ENCODE peak calls at places on chromosomes 7 and 10, in seven cellular contexts. P, D, Y, U, N, H and R are unnamed samples.

GRCh38 chr10:69503001-69503895 is 52.0 kb downstream of the TSPAN15 start:
- DNase-seq in P (no peak), D (no peak), Y (no peak), U (no peak), N (no peak), H (no peak), R (no peak)

GRCh38 chr7:47284691-47285246 is 297.1 kb downstream of the TNS3 start:
- DNase-seq in P (no peak), D (no peak), Y (no peak), U (no peak), N (no peak), H (no peak), R (no peak)

GRCh38 chr7:18753972-18754610 is 258.5 kb downstream of the HDAC9 start:
- DNase-seq in P (no peak), D (no peak), Y (no peak), U (no peak), N (no peak), H (no peak), R (no peak)

GRCh38 chr7:94274828-94275227 is 119.9 kb upstream of the COL1A2 start:
- DNase-seq in P (no peak), D (no peak), Y (peak), U (no peak), N (no peak), H (no peak), R (no peak)

GRCh38 chr10:117363027-117363426 is 12.2 kb downstream of the PDZD8 start:
- DNase-seq in P (no peak), D (no peak), Y (no peak), U (no peak), N (no peak), H (no peak), R (no peak)

GRCh38 chr7:132084776-132085388 is 491.4 kb downstream of the PLXNA4 start:
- DNase-seq in P (no peak), D (no peak), Y (no peak), U (no peak), N (no peak), H (no peak), R (no peak)

GRCh38 chr7:85716353-85716752 is 529.5 kb upstream of the SEMA3D start:
- DNase-seq in P (no peak), D (no peak), Y (no peak), U (no peak), N (no peak), H (no peak), R (no peak)

GRCh38 chr7:154868901-154869300 is 134.0 kb downstream of the PAXIP1 start:
- DNase-seq in P (no peak), D (no peak), Y (no peak), U (no peak), N (no peak), H (no peak), R (no peak)

GRCh38 chr7:35605760-35606159 is 89.2 kb downstream of the HERPUD2 start:
- DNase-seq in P (no peak), D (no peak), Y (no peak), U (no peak), N (no peak), H (no peak), R (no peak)

GRCh38 chr10:10830316-10831061 is 187.2 kb upstream of the CELF2 start:
- DNase-seq in P (no peak), D (no peak), Y (no peak), U (no peak), N (no peak), H (no peak), R (no peak)

GRCh38 chr7:665251-665650 is 61.2 kb upstream of the DNAAF5 start:
- DNase-seq in P (no peak), D (no peak), Y (no peak), U (no peak), N (no peak), H (no peak), R (no peak)

GRCh38 chr10:59865101-59865500 is 41.3 kb downstream of the CCDC6 start:
- DNase-seq in P (peak), D (no peak), Y (no peak), U (no peak), N (no peak), H (no peak), R (no peak)